ENCODE peak calls at places on chromosomes 6 and 20, in seven cellular contexts. T is IMR-90, B is gastrocnemius medialis, Z is PC-3, I is tibial nerve, G is body of pancreas, C is foreskin fibroblast. M is an unnamed sample.

GRCh38 chr6:71072508-71072907 is 115.6 kb upstream of the B3GAT2 start:
- DNase-seq in I (no peak), B (no peak), Z (no peak), C (peak), G (no peak), T (peak), M (no peak)

GRCh38 chr20:57659789-57660509 is 39.7 kb upstream of the ZBP1 start:
- DNase-seq in Z (no peak), B (peak), G (no peak), T (no peak), C (no peak), I (no peak), M (no peak)

GRCh38 chr6:135423649-135424128 is 73.9 kb downstream of the AHI1 start:
- DNase-seq in I (no peak), G (peak), B (no peak), C (peak), Z (peak), T (peak), M (peak)

GRCh38 chr6:78259935-78260334 is 607.1 kb downstream of the MEI4 start:
- DNase-seq in B (no peak), T (no peak), Z (no peak), C (no peak), I (no peak), G (no peak), M (no peak)

GRCh38 chr20:4102381-4102780 is 87.0 kb upstream of the RNF24 start:
- DNase-seq in G (no peak), Z (peak), B (no peak), C (peak), T (peak), I (no peak), M (no peak)

GRCh38 chr6:106807946-106808611 is 166.4 kb downstream of the CD24 start:
- DNase-seq in C (no peak), G (no peak), I (no peak), T (no peak), Z (peak), B (no peak), M (no peak)

GRCh38 chr6:119145111-119145510 is 66.6 kb upstream of the FAM184A start:
- DNase-seq in Z (peak), G (no peak), B (no peak), C (no peak), I (no peak), T (no peak), M (no peak)

GRCh38 chr6:150167479-150167873 is 24.6 kb downstream of the PPP1R14C start:
- DNase-seq in G (no peak), I (no peak), Z (no peak), C (no peak), T (no peak), B (no peak), M (no peak)

GRCh38 chr20:36093025-36093803 is 61.3 kb upstream of the EPB41L1 start:
- DNase-seq in C (peak), B (no peak), I (no peak), Z (peak), G (peak), T (no peak), M (no peak)

GRCh38 chr6:133040025-133040838 is 200.9 kb upstream of the EYA4 start:
- DNase-seq in I (no peak), B (no peak), G (no peak), Z (peak), T (peak), C (peak), M (peak)

GRCh38 chr20:23446505-23446904 is 6.2 kb downstream of the CST11 start:
- DNase-seq in G (peak), I (peak), B (no peak), C (peak), Z (peak), T (peak), M (no peak)

GRCh38 chr20:64234291-64234791 is 21.2 kb upstream of the PCMTD2 start:
- DNase-seq in B (no peak), C (no peak), Z (no peak), T (no peak), G (no peak), I (no peak), M (no peak)

GRCh38 chr20:31700747-31701146 is 21.9 kb downstream of the BCL2L1 start:
- DNase-seq in G (no peak), C (no peak), I (no peak), B (no peak), T (no peak), Z (no peak), M (no peak)

GRCh38 chr20:31698243-31698802 is 24.3 kb downstream of the BCL2L1 start:
- DNase-seq in I (no peak), T (no peak), B (no peak), C (no peak), Z (no peak), G (no peak), M (no peak)

GRCh38 chr20:31699801-31700728 is 22.6 kb downstream of the BCL2L1 start:
- DNase-seq in G (no peak), T (no peak), Z (no peak), C (no peak), I (no peak), B (no peak), M (no peak)

GRCh38 chr20:31701591-31701990 is 21.1 kb downstream of the BCL2L1 start:
- DNase-seq in B (no peak), Z (no peak), C (no peak), I (no peak), G (no peak), T (no peak), M (no peak)

DNA sequence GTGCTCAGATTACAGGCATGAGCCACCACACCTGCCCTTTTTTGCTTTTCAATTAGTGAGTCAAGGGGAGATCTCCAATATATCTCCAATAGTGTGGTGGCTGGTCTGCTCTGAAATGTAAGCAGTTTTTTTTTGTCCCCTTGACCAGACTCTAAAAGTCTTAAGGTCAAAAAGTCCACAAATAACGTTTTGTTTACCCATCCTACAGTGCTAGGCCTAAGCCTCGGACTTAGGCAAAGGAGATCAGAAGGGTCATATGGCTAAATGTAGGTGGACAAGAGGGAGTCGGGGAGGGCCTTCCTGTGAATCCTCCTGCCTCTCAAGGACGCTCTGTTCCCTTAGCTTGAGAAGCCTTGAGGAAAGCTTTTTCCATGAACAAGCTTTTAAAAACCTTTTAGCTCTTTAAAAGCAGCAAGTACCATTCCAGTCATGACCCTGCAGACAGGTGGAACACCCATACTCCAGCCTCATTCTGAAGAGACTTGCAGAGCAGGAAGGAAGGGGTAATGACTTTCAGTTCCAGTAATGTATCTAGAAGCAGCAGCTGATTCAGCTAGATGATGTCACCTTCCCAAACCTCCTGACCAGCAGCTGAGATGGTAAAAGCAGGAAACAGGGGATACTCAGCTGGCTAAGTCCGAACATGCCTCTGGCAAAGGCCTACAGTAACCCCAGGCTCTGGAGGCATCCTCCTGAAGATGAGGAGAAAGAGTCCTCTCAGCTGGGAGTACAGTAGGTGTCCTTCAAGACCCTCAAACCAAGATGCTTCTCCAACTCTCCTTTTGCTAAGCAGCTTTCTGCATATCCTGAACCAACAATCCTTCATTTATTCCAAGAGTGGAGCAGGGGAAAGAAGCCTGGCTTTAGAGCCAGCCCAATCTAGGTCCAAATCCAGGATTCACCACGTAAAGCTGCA is 23.6 kb downstream of the BCL2L1 start:
- DNase-seq in I (peak), T (peak), Z (peak), C (peak), B (peak), G (peak), M (peak)
- H3K4me3 ChIP-seq in I (no peak), T (no peak), Z (no peak), C (no peak), B (no peak), G (no peak), M (no peak)

GRCh38 chr6:109523478-109523877 is 40.5 kb upstream of the ZBTB24 start:
- DNase-seq in G (no peak), C (peak), I (no peak), Z (peak), T (peak), B (no peak), M (peak)

GRCh38 chr6:109526905-109527628 is 44.0 kb upstream of the ZBTB24 start:
- DNase-seq in Z (peak), I (peak), B (no peak), T (peak), C (peak), G (peak), M (peak)

GRCh38 chr6:109524129-109524528 is 41.1 kb upstream of the ZBTB24 start:
- DNase-seq in B (no peak), Z (no peak), T (no peak), G (no peak), C (no peak), I (no peak), M (no peak)

GRCh38 chr6:109531446-109531845 is 48.4 kb upstream of the ZBTB24 start:
- DNase-seq in G (no peak), T (no peak), C (no peak), Z (no peak), B (no peak), I (no peak), M (no peak)

DNA sequence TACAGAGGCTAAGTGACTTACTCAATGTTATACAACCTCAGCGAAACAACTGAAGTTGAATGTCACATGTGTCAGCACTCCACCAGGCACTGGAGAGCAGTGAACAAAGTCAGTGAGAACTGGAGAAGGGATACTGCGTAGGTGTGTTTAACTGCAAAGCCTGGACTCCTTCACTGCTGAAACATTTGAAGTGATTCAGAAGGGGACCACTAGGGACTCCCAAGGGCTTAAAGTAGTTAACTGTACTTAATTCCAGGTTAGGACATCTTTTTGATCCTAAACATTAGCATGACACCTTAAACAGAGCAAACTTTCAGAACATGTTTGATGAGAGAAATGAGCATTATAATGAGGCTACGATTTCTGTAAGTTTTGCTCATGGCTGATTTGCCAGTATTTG is 45.0 kb upstream of the ZBTB24 start:
- DNase-seq in T (peak), B (no peak), C (peak), I (no peak), Z (peak), G (no peak), M (no peak)
- TF ChIP-seq CTCF in T (peak), B (no peak), C (peak), I (no peak), Z (peak), G (no peak), M (peak)

DNA sequence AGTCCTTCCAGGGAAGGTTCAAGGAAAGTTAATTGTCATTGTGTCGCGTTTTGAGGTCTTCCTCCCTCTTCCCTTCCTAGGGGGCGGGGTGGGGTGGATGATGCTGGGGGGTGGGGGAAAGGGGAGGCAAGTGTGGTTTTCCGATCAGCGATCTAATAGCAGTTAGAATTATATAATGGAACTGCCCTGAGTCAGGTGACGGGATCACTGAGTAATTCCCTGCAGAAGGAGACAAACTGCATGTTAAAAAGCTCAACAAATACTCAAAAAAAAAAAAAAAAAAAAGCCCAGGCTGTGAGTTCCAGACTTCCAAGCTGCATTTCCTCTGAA is 240.4 kb downstream of the PHACTR1 start:
- DNase-seq in C (no peak), I (no peak), T (no peak), G (no peak), Z (no peak), B (no peak), M (no peak)
- H3K4me3 ChIP-seq in C (peak), I (peak), T (peak), G (peak), Z (no peak), B (peak), M (peak)

DNA sequence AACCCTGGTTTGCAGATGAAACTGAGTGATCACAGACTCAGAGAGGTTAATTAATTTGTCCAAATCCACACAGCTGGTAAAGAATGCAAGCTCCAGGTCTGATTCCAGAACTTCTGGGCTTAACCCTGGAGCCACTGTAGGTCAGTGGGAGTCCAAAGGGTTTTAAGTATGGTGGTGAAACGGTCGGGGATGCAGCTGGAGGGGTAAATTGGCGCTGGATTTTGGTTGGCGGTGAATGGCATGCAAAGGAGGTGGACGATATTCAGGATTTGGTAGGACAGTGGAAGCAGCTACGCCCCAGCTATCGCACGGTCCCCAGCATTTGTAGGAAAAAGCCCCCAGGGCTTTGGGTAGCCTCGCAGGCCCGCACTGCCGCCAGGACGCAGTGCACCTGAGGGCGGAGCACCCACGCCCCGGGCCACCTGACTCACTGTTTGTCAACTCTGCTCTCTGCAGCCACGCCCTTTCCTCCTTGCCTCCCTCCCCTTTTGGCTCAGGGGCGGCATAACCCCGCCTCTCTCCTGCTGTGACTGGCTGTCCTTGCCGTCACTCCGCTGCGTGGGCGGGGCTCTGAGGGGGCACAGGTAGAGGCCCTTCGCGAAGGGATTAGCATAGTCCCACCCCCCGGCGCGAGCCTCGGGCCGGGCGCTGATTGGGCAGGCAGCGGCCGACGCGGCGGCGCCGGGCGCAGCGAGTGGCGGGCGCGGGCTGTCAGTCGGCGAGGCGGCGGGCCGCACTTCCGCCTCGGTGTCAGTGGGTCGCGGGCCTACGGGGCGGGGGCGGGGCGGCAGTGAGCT is at the start of gene OSBPL2:
- DNase-seq in T (peak), B (peak), C (peak), G (peak), I (peak), Z (peak), M (peak)
- TF ChIP-seq CTCF in T (no peak), B (no peak), C (no peak), G (no peak), I (peak), Z (no peak), M (no peak)

DNA sequence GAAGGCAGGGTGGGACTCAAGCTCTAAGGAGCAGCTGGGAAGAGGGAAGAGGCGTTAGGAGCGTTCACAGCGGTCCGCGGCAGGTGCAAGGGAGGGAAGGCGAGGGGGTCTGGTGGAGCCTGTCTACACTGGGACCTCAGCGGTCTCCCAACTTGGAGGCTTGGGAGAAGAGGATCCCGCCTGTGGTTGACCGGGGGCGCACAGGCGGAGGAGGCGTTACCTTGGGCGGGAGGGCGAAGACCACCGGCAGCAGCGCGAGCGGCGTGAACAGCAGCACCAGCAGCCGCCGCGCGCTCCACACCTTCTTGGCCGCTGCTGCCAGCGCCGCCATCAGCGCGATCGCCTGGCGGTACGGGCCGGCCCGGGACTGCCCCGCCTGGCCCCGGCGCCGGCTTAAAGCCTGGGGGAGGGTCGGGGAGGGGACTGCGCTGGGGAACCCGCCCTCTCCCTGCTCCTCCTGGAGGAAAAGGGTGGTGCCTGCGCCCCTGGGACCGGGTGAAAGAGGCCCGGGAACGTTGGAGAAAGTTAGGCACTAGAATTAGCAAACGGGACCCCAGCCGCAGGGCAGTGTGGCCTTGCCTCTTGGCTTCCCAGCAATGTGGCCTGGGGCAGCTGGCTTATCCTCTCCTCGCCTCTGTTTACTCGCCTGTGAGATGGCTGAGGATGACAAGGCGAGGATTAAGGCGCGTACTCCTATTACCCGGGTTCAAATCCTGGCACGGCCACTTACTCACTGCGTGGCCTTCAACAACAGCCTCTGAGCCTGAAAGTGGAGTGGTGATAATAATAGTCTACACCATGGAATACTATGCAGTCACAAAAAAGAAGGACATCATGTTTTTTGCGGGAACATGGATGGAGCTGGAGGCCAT is at the start of gene SLC13A3:
- DNase-seq in T (no peak), Z (no peak), C (peak), G (no peak), B (no peak), I (no peak), M (no peak)
- H3K4me3 ChIP-seq in T (no peak), Z (no peak), C (no peak), G (no peak), B (no peak), I (peak), M (no peak)

DNA sequence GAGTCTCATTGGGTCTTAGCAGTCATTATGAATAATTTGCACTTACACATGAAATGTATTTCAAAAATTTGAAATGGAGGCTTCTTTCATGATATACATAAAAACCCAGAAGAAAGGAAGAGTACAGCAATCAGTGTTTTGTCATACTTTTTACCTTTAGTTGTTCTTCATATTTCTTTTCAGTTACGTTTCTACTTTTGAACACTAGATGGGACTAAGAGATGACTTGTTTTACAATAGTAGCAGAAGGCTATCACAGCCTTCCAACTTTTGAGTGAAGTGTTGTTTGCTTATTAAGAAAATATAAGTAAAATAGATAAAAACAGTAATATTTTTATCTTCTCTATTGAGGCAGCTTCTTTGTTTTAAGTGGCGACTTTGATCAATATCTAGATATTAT is 58.1 kb downstream of the L3MBTL3 start:
- DNase-seq in B (no peak), I (no peak), C (peak), T (peak), G (no peak), Z (peak), M (peak)
- TF ChIP-seq CTCF in B (no peak), I (no peak), C (no peak), T (peak), G (no peak), Z (peak), M (peak)

GRCh38 chr6:152380993-152381898 is 255.9 kb downstream of the SYNE1 start:
- DNase-seq in C (peak), B (peak), G (peak), T (peak), Z (peak), I (peak), M (peak)

GRCh38 chr6:152375200-152375599 is 262.0 kb downstream of the SYNE1 start:
- DNase-seq in G (no peak), Z (no peak), T (no peak), B (no peak), C (no peak), I (no peak), M (no peak)

GRCh38 chr6:152380351-152380767 is 256.8 kb downstream of the SYNE1 start:
- DNase-seq in I (peak), T (peak), C (peak), B (no peak), Z (peak), G (peak), M (peak)

GRCh38 chr6:152372945-152373344 is 264.2 kb downstream of the SYNE1 start:
- DNase-seq in G (no peak), I (no peak), T (no peak), Z (no peak), C (no peak), B (no peak), M (no peak)

GRCh38 chr6:152378154-152378553 is 259.0 kb downstream of the SYNE1 start:
- DNase-seq in B (no peak), G (no peak), C (peak), I (no peak), Z (peak), T (peak), M (no peak)
- H3K4me3 ChIP-seq in B (no peak), G (no peak), C (peak), I (no peak), Z (peak), T (peak), M (peak)

GRCh38 chr6:32427218-32427617 is 12.5 kb upstream of the HLA-DRA start:
- DNase-seq in I (no peak), T (no peak), Z (no peak), B (no peak), G (no peak), C (no peak), M (no peak)

GRCh38 chr6:32427934-32428474 is 11.7 kb upstream of the HLA-DRA start:
- DNase-seq in C (no peak), G (no peak), Z (no peak), T (no peak), B (no peak), I (no peak), M (no peak)

GRCh38 chr6:32431142-32431541 is 8.5 kb upstream of the HLA-DRA start:
- DNase-seq in I (no peak), T (no peak), Z (no peak), C (no peak), B (no peak), G (no peak), M (no peak)

GRCh38 chr6:32430179-32430578 is 9.5 kb upstream of the HLA-DRA start:
- DNase-seq in Z (no peak), G (no peak), C (no peak), I (no peak), B (no peak), T (no peak), M (no peak)

GRCh38 chr6:32432050-32432450 is 7.6 kb upstream of the HLA-DRA start:
- DNase-seq in G (no peak), I (no peak), Z (peak), C (peak), B (no peak), T (peak), M (peak)
- TF ChIP-seq CTCF in G (peak), I (peak), Z (peak), C (no peak), B (no peak), T (peak), M (no peak)

M was measured in astrocyte of the cerebellum.